ENCODE peak calls at places on chromosome 5, in seven cellular contexts. S is HFFc6, Z is mucosa of descending colon, O is cardiac fibroblast, F is fibroblast of the aortic adventitia, A is BE2C, L is ovary. P is an unnamed sample.

GRCh38 chr5:172717481-172718195 is 53.4 kb downstream of the DUSP1 start:
- DNase-seq in O (no peak), Z (no peak), A (no peak), F (no peak), L (no peak), S (no peak), P (no peak)

GRCh38 chr5:138663009-138663408 is 87.8 kb upstream of the HSPA9 start:
- DNase-seq in A (peak; percentile 31), F (no peak), L (no peak), S (no peak), Z (no peak), O (no peak), P (no peak)

GRCh38 chr5:174318578-174318977 is 273.1 kb downstream of the NSG2 start:
- DNase-seq in S (no peak), A (no peak), Z (no peak), O (no peak), L (no peak), F (no peak), P (no peak)

GRCh38 chr5:175885813-175886212 is 14.4 kb downstream of the CPLX2 start:
- DNase-seq in A (peak; percentile 58), L (no peak), Z (no peak), F (peak; percentile 2), S (no peak), O (no peak), P (no peak)

GRCh38 chr5:137279631-137280236 is 219.4 kb downstream of the SPOCK1 start:
- DNase-seq in F (no peak), L (no peak), S (no peak), O (no peak), A (no peak), Z (no peak), P (no peak)

GRCh38 chr5:173451031-173451430 is 122.8 kb upstream of the STC2 start:
- DNase-seq in A (peak; percentile 52), S (no peak), Z (no peak), L (no peak), O (peak; percentile 53), F (no peak), P (peak; percentile 22)

GRCh38 chr5:32936329-32936728 is 225.2 kb downstream of the NPR3 start:
- DNase-seq in Z (no peak), F (no peak), S (no peak), L (no peak), A (no peak), O (no peak), P (no peak)

GRCh38 chr5:98248949-98249348 is 524.5 kb upstream of the RGMB start:
- DNase-seq in F (peak; percentile 97), O (peak; percentile 95), S (peak; percentile 85), A (no peak), Z (no peak), L (no peak), P (no peak)

GRCh38 chr5:81207009-81207408 is 26.1 kb upstream of the CKMT2 start:
- DNase-seq in A (peak; percentile 32), Z (no peak), O (peak; percentile 33), S (no peak), L (no peak), F (peak; percentile 10), P (peak; percentile 42)

GRCh38 chr5:62461561-62461960 is 49.0 kb downstream of the IPO11 start:
- DNase-seq in F (no peak), L (no peak), Z (no peak), A (no peak), O (no peak), S (no peak), P (no peak)

GRCh38 chr5:181197326-181197951 is 7.6 kb downstream of the TRIM7 start:
- DNase-seq in O (no peak), Z (no peak), S (no peak), L (no peak), F (no peak), A (no peak), P (no peak)

GRCh38 chr5:151270599-151270998 is 17.6 kb downstream of the GM2A start:
- DNase-seq in O (peak; percentile 90), F (no peak), L (no peak), S (peak; percentile 79), Z (no peak), A (no peak), P (no peak)

GRCh38 chr5:79183011-79183410 is 52.9 kb upstream of the JMY start:
- DNase-seq in O (no peak), F (no peak), Z (no peak), A (no peak), S (no peak), L (no peak), P (no peak)

GRCh38 chr5:135883026-135883425 is 12.6 kb downstream of the IL9 start:
- DNase-seq in O (no peak), A (no peak), L (no peak), S (no peak), Z (no peak), F (no peak), P (no peak)

GRCh38 chr5:135880801-135881200 is 14.8 kb downstream of the IL9 start:
- DNase-seq in L (no peak), F (no peak), O (no peak), S (no peak), A (no peak), Z (no peak), P (no peak)

GRCh38 chr5:135881244-135881643 is 14.4 kb downstream of the IL9 start:
- DNase-seq in A (no peak), O (no peak), F (no peak), Z (no peak), S (no peak), L (no peak), P (no peak)

GRCh38 chr5:135885031-135885430 is 10.6 kb downstream of the IL9 start:
- DNase-seq in O (no peak), A (no peak), Z (no peak), L (no peak), S (no peak), F (no peak), P (no peak)

GRCh38 chr5:135883441-135883840 is 12.2 kb downstream of the IL9 start:
- DNase-seq in S (no peak), A (no peak), L (no peak), F (no peak), Z (no peak), O (no peak), P (no peak)
- TF ChIP-seq CTCF in S (peak; percentile 66), A (peak; percentile 40), L (no peak), F (no peak), Z (no peak), O (peak; percentile 20), P (no peak)

DNA sequence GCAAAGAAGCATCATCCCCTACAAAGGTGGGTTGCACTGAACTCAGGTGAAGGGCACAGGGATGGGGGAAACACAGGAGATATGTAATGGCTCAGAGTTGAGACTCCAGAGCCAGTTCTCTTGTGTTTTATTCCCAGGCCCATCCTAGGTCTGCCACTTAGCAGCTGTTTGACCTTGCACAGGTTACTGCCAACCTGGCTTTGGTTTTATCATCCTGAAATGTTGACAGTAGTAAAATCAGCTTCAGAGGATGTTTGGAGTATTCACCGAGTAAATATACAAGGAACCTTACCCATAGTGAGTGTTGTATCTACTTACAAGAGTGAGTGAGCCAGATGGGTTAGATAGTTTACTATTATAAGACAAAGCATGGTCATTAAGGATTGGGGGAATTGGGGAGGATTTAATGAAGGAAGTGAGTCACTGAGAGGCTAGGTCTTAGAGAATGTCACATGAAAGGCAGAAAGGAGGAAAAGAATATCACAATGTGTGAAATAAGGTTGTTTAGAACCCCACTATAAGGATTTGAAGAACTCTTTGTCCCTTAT is 141.3 kb downstream of the MAN2A1 start:
- DNase-seq in L (no peak), Z (no peak), O (peak; percentile 38), A (no peak), S (peak; percentile 50), F (no peak), P (no peak)
- TF ChIP-seq CTCF in L (no peak), Z (no peak), O (no peak), A (no peak), S (no peak), F (no peak), P (no peak)

GRCh38 chr5:57493034-57493433 is 10.4 kb upstream of the ACTBL2 start:
- DNase-seq in A (no peak), L (no peak), O (peak; percentile 69), Z (no peak), F (peak; percentile 77), S (no peak), P (no peak)

GRCh38 chr5:57495285-57495684 is 12.7 kb upstream of the ACTBL2 start:
- DNase-seq in O (no peak), S (no peak), Z (no peak), F (no peak), L (no peak), A (no peak), P (no peak)

GRCh38 chr5:57492632-57493031 is 10.0 kb upstream of the ACTBL2 start:
- DNase-seq in O (no peak), L (no peak), A (no peak), S (no peak), F (no peak), Z (no peak), P (no peak)

GRCh38 chr5:57495688-57496087 is 13.1 kb upstream of the ACTBL2 start:
- DNase-seq in F (no peak), L (no peak), A (no peak), Z (no peak), S (no peak), O (no peak), P (no peak)

DNA sequence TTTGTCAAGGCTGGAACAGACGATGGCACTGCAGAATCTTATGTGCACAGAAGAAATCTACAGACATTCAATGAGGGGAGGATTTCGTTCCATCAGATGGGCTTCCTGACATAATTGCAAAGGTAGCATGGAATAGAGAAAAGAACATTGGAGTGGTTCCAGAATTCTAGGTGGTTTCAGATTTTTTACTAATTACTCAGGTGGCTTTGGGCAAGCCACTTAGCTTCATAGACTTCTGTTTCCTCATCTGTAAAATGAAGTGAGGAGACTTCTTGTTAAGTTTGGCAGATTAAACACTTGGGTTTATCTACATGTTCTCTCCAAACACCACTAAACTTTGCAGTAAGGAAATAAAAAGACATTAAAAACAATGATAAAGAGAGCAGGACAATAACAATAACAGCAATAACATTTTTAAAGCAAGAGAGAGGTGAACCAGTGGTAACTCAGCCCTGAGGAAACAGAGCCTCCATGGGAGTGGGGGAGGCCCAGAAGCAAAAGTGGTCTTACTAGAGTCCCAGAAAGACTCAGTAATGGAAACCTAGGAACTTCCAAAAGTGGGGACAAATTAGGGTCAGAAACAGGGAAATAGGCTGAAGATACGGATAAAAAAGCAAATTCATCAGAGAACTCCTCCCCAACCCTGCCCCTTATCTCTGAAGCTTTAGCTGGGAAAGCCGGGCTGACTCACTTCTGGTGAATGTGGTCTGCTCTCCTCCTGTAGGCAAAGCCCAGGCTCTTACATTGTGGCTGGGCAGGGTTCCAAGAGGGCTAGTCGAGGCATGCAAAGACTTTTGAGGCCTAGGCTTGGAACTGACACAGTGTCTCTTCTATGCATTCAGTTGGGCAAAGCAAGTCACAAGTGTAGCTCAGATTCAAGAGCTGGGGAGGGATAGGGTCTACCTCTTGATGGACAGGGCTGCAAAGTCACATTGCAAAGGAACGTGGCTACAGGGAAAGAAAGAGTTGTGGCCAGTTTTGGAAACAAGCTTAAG is 11.8 kb upstream of the ACTBL2 start:
- DNase-seq in Z (peak; percentile 43), S (peak; percentile 95), O (peak; percentile 96), A (peak; percentile 81), L (peak; percentile 44), F (peak; percentile 99), P (no peak)
- TF ChIP-seq CTCF in Z (no peak), S (no peak), O (no peak), A (no peak), L (no peak), F (peak; percentile 11), P (no peak)

DNA sequence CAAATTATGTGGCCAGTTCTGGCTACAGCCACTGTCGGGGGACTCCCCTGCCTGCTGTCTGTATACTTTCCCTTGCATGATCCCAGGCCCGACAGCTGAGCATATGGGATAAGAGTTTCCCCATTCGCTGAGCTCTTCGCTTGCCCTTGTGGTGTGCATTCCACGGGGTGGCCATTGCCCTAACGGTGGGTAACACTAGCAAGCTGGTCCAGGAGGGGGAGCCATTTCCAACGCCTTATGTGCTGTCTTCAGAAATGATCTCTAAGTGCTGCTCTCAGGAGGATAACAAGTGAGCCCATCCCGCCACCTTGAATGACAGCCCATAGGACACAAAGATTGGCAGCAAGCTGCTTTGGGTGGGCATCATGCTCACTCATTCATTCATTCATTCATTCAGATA is 190.9 kb downstream of the FSTL4 start:
- DNase-seq in A (peak; percentile 64), Z (peak; percentile 46), L (no peak), F (peak; percentile 4), S (peak; percentile 3), O (peak; percentile 14), P (peak; percentile 79)
- TF ChIP-seq CTCF in A (peak; percentile 72), Z (no peak), L (no peak), F (peak; percentile 10), S (peak; percentile 71), O (peak; percentile 14), P (peak; percentile 63)

P was measured in glutamatergic neuron.